ENCODE peak calls at places on chromosomes 4 and X, in seven cellular contexts. N is astrocyte of the cerebellum, P is brain microvascular endothelial cell, R is fibroblast of lung, I is A549, W is astrocyte, G is RWPE1. K is an unnamed sample.

GRCh38 chrX:72554448-72555140 is 18.0 kb downstream of the HDAC8 start:
- DNase-seq in N (no peak), P (peak), R (no peak), I (peak), W (no peak), G (peak), K (no peak)

GRCh38 chrX:64206556-64207162 is 1.2 kb upstream of the AMER1 start:
- DNase-seq in N (no peak), P (no peak), R (peak), I (no peak), W (no peak), G (no peak), K (no peak)

GRCh38 chr4:10346023-10346422 is 111.2 kb downstream of the ZNF518B start:
- DNase-seq in N (no peak), P (no peak), R (no peak), I (no peak), W (no peak), G (peak), K (no peak)

GRCh38 chr4:86498560-86499166 is 95.5 kb upstream of the PTPN13 start:
- DNase-seq in N (peak), P (peak), R (peak), I (peak), W (peak), G (peak), K (peak)

GRCh38 chrX:71632923-71633657 is 14.8 kb upstream of the CXCR3 start:
- DNase-seq in N (no peak), P (no peak), R (no peak), I (no peak), W (no peak), G (no peak), K (no peak)

GRCh38 chrX:3271485-3272186 is 74.8 kb downstream of the MXRA5 start:
- DNase-seq in N (peak), P (peak), R (peak), I (peak), W (peak), G (peak), K (peak)

GRCh38 chrX:46554942-46555341 is 9.7 kb upstream of the ZNF674 start:
- DNase-seq in N (no peak), P (no peak), R (peak), I (peak), W (no peak), G (no peak), K (no peak)

GRCh38 chrX:100654256-100654655 is 10.3 kb downstream of the SRPX2 start:
- DNase-seq in N (no peak), P (no peak), R (peak), I (peak), W (no peak), G (no peak), K (no peak)

GRCh38 chr4:100641326-100641725 is 123.5 kb upstream of the EMCN start:
- DNase-seq in N (no peak), P (no peak), R (no peak), I (no peak), W (no peak), G (no peak), K (no peak)

GRCh38 chr4:99572527-99573240 is 1.9 kb upstream of the MTTP start:
- DNase-seq in N (no peak), P (no peak), R (peak), I (no peak), W (no peak), G (peak), K (no peak)

GRCh38 chr4:24477919-24478318 is 106.4 kb downstream of the DHX15 start:
- DNase-seq in N (peak), P (peak), R (peak), I (no peak), W (peak), G (no peak), K (no peak)

GRCh38 chrX:39805825-39806224 is 291.9 kb downstream of the BCOR start:
- DNase-seq in N (no peak), P (no peak), R (no peak), I (no peak), W (no peak), G (no peak), K (no peak)

GRCh38 chr4:64670647-64671046 is 261.4 kb upstream of the TECRL start:
- DNase-seq in N (no peak), P (no peak), R (no peak), I (no peak), W (no peak), G (no peak), K (no peak)

GRCh38 chr4:10753856-10754384 is 69.4 kb upstream of the CLNK start:
- DNase-seq in N (no peak), P (no peak), R (no peak), I (no peak), W (no peak), G (no peak), K (no peak)

DNA sequence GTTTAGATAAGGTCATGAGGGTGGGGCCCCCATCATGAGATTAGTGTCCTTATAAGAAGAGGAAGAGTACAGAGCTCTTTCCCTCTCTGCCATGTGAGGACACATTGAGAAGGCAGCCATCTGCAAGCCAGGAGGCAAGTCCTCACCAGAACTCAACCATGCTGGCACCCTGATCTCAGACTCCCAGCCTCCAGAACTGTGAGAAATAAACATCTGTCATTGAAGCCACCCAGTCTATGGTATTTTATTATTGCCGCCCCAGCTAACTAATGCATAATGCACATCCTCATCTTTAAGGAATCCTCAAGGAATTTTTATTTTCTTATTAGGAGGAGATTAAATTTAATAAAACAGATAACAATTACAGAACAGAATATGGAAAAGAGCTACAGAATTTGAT is 16.7 kb upstream of the EXOSC9 start:
- DNase-seq in N (no peak), P (no peak), R (no peak), I (no peak), W (peak), G (no peak), K (no peak)
- TF ChIP-seq CTCF in N (no peak), P (no peak), R (no peak), I (no peak), W (no peak), G (no peak), K (no peak)

GRCh38 chr4:121943941-121944340 is 7.9 kb downstream of the TRPC3 start:
- DNase-seq in N (no peak), P (no peak), R (no peak), I (peak), W (no peak), G (peak), K (no peak)
- TF ChIP-seq CTCF in N (peak), P (peak), R (peak), I (no peak), W (peak), G (no peak), K (peak)

DNA sequence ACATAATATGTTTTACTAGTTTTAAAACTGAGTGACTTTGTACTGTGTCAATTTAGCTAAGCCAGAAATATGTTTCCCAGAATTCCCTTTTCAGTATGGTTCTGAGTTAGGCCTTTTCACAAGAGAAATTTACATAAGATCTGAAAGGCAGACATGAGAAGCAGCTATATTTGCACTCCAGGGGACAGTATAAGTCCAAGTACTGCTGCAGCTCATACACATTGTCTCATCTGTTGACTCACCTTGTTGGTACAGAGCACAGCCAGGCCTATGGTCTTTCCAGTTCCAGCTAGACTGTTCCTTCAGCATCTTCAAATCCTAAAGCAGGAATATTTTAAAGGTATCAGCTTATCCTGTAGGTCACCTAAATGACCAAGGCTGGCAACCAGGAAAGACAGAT is 53.5 kb downstream of the BMP3 start:
- DNase-seq in N (peak), P (peak), R (peak), I (peak), W (peak), G (peak), K (no peak)
- TF ChIP-seq CTCF in N (peak), P (peak), R (peak), I (no peak), W (peak), G (no peak), K (peak)

GRCh38 chrX:149511081-149511480 is 6.0 kb upstream of the IDS start:
- DNase-seq in N (no peak), P (no peak), R (no peak), I (no peak), W (peak), G (peak), K (no peak)

GRCh38 chrX:149508467-149508866 is 3.4 kb upstream of the IDS start:
- DNase-seq in N (no peak), P (no peak), R (no peak), I (no peak), W (no peak), G (no peak), K (no peak)

GRCh38 chrX:149513713-149514427 is 8.8 kb upstream of the IDS start:
- DNase-seq in N (peak), P (no peak), R (no peak), I (no peak), W (peak), G (no peak), K (no peak)

GRCh38 chrX:149512225-149512885 is 7.2 kb upstream of the IDS start:
- DNase-seq in N (no peak), P (peak), R (peak), I (peak), W (no peak), G (no peak), K (no peak)

GRCh38 chrX:149510386-149510785 is 5.3 kb upstream of the IDS start:
- DNase-seq in N (no peak), P (no peak), R (no peak), I (no peak), W (no peak), G (no peak), K (no peak)
- TF ChIP-seq CTCF in N (peak), P (peak), R (peak), I (no peak), W (no peak), G (no peak), K (peak)

DNA sequence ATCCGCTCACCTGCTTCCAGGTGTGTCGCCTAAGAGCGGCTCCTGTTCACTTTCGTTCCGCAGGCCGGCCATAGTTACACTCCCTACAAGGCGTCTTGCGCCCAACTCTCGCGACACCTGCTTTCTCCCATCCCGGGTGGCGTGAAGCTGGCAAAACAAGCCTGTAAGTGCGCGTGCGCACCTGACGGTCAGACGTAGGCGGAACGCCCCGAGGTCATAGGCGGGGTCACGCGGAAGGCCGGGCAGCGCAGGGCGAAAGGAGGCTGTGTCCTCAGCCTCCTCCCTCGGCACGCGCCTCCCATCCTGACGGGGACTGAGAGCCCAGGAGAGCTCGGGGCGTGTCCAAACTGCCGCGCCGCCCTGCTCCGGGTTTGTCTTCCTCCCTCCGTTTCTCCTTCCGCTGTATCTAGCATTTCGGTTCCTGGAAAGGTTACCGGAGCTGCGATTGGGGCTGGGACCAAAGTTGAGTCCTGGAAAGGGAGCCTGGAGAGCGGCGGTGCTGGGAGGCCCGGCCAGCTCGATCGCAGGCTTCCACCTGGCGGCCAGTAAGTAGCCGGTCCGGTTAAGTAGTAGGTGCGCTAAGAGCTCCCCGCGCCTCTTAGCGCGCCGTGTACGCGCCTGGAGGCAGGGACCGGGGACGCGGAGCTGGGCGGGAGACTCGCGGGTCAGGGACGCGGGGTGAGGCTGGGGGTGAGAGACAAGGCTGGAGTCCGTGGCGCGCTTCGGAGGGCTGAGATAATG is at the start of the genes ABHD18 and MFSD8:
- DNase-seq in N (peak), P (peak), R (peak), I (peak), W (peak), G (peak), K (peak)
- TF ChIP-seq CTCF in N (peak), P (peak), R (peak), I (no peak), W (peak), G (peak), K (peak)

DNA sequence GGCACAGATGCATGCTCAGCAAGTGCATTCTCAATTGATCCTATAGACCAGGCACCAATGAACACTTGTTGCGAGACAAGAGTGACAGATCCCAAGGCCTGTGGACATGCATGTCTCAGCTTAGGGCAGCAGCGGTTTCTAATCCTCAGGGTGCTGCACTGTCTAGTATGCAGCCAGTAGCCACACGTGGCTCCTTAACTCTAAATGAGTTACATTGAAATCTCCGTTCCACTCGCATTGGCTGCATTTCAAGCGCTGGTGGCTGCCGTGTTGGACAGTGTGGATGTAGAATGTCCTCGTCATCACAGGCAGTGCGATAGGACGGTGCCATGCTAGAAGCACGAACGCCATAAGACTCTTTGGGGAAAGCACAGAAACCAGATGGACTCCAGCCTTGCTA is 24.0 kb upstream of the AFAP1 start:
- DNase-seq in N (no peak), P (no peak), R (no peak), I (no peak), W (no peak), G (no peak), K (no peak)
- TF ChIP-seq CTCF in N (no peak), P (no peak), R (no peak), I (no peak), W (no peak), G (no peak), K (no peak)

GRCh38 chrX:115378471-115378870 is 89.0 kb downstream of the LUZP4 start:
- DNase-seq in N (no peak), P (no peak), R (peak), I (peak), W (peak), G (no peak), K (no peak)
- TF ChIP-seq CTCF in N (peak), P (peak), R (peak), I (no peak), W (peak), G (no peak), K (peak)

GRCh38 chrX:31609130-31609529 is 537.3 kb upstream of the FTHL17 start:
- DNase-seq in N (no peak), P (peak), R (peak), I (peak), W (peak), G (peak), K (peak)
- TF ChIP-seq CTCF in N (no peak), P (no peak), R (no peak), I (no peak), W (no peak), G (no peak), K (no peak)

GRCh38 chr4:80452768-80453167 is 117.2 kb downstream of the CFAP299 start:
- DNase-seq in N (no peak), P (no peak), R (no peak), I (no peak), W (no peak), G (no peak), K (no peak)

GRCh38 chr4:80454040-80454439 is 118.5 kb downstream of the CFAP299 start:
- DNase-seq in N (no peak), P (no peak), R (no peak), I (no peak), W (peak), G (peak), K (no peak)

GRCh38 chr4:80448056-80448455 is 112.5 kb downstream of the CFAP299 start:
- DNase-seq in N (no peak), P (no peak), R (no peak), I (no peak), W (no peak), G (no peak), K (no peak)

GRCh38 chr4:80454561-80454960 is 119.0 kb downstream of the CFAP299 start:
- DNase-seq in N (no peak), P (no peak), R (no peak), I (no peak), W (no peak), G (no peak), K (no peak)

DNA sequence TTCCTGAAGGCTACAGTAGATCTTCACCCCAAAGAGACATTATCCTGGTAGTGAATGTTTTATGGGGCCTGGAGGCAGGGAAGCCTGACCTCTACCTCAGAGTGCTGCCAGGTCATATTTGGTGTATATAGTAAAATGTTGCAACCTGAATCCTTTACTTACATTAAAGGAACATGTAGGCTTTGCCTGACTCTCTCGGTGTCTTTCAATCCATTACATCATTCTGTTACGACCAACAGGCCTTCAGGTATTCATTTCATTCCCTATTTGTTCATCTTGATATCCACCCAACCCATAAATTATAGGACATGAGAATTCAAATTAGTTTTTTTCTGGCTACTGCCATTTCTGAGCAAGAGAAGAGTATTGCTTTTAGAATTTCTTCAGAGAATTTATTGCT is 116.5 kb downstream of the CFAP299 start:
- DNase-seq in N (no peak), P (no peak), R (no peak), I (no peak), W (no peak), G (no peak), K (no peak)
- TF ChIP-seq CTCF in N (no peak), P (no peak), R (no peak), I (no peak), W (no peak), G (no peak), K (no peak)

DNA sequence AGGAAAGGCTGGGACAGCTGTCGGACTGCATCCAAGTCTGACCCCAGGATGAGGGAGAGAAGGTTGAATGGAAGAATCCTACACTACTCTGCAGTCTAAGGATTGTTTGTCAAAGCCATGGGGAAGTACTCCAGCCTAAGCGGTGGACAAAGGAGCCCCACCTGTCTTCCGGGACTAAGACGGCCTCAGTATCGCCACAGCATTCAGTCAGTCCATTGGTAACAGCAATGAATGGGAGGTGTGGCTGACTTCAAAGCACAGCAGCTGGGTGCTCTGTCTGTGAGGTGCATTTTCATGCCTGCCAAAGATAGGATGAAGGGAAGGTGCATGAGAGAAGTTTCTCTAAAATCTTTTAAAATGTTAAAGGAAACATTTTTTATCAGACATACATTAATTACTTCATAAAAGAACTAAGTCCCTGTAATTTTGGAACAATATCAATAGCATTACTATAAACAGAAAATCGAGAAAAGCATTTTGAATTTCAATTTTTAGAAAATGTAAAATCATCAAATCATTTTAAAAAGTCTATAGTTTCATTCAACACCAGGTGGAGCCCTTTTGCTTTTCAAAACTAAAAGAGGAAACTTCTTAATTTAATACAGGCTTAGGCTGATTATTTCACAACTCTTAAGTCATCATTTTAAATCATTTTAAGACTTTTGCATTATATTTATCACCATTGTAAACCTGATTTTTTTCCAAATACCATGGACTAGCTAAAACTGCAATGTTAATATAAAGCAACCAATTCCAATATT is 27.6 kb upstream of the INTU start:
- DNase-seq in N (no peak), P (no peak), R (peak), I (peak), W (peak), G (peak), K (peak)
- TF ChIP-seq CTCF in N (no peak), P (no peak), R (peak), I (peak), W (peak), G (peak), K (peak)

K was measured in AG09319.